ENCODE peak calls at places on chromosome 12, in five cellular contexts. G is activated B cell treated with CpG ODN at 0.5 μM for 24 hours, R is lower lobe of right lung, Y is lower leg skin, K is foreskin fibroblast. D is an unnamed sample.
A peak's percentile ranks its signal among the peaks of the same experiment; 100 is the strongest.

GRCh38 chr12:71392521-71393145 is 47.0 kb upstream of the LGR5 start:
- DNase-seq in G (no peak), R (no peak), K (peak; percentile 79), Y (no peak), D (no peak)

GRCh38 chr12:94150483-94151225 is 2.3 kb downstream of the PLXNC1 start:
- DNase-seq in G (peak; percentile 49), Y (no peak), R (no peak), K (no peak), D (no peak)

GRCh38 chr12:2239376-2240010 is 186.7 kb downstream of the CACNA1C start:
- DNase-seq in K (no peak), Y (no peak), G (no peak), R (no peak), D (no peak)

GRCh38 chr12:11978985-11979384 is 91.8 kb upstream of the BCL2L14 start:
- DNase-seq in K (peak; percentile 27), G (no peak), R (no peak), Y (no peak), D (no peak)

GRCh38 chr12:39972119-39972518 is 133.8 kb downstream of the SLC2A13 start:
- DNase-seq in K (peak; percentile 23), Y (no peak), G (no peak), R (no peak), D (no peak)

GRCh38 chr12:69298133-69298532 is 50.0 kb upstream of the LYZ start:
- DNase-seq in G (no peak), Y (no peak), K (no peak), R (no peak), D (no peak)

GRCh38 chr12:96077081-96077480 is 41.7 kb upstream of the LTA4H start:
- DNase-seq in Y (no peak), G (no peak), K (no peak), R (no peak), D (no peak)

GRCh38 chr12:44873898-44874297 is 2.2 kb downstream of the NELL2 start:
- DNase-seq in Y (no peak), K (peak; percentile 45), G (no peak), R (no peak), D (no peak)

GRCh38 chr12:20830456-20830855 is 20.0 kb downstream of the SLCO1B3 start:
- DNase-seq in G (no peak), K (no peak), R (no peak), Y (no peak), D (no peak)

GRCh38 chr12:71469235-71469873 is 29.8 kb downstream of the LGR5 start:
- DNase-seq in Y (no peak), K (peak; percentile 71), G (no peak), R (no peak), D (no peak)

GRCh38 chr12:10779103-10779502 is 23.3 kb downstream of the TAS2R7 start:
- DNase-seq in K (no peak), R (no peak), Y (no peak), G (no peak), D (no peak)

GRCh38 chr12:75488553-75488952 is 8.0 kb downstream of the GLIPR1 start:
- DNase-seq in R (no peak), G (no peak), K (peak; percentile 68), Y (no peak), D (no peak)

GRCh38 chr12:14756331-14757143 is 46.7 kb downstream of the WBP11 start:
- DNase-seq in Y (no peak), K (no peak), R (peak; percentile 49), G (no peak), D (no peak)

GRCh38 chr12:19752712-19753111 is 313.4 kb downstream of the AEBP2 start:
- DNase-seq in Y (no peak), G (no peak), R (no peak), K (peak; percentile 10), D (no peak)

GRCh38 chr12:93591137-93591868 is 18.8 kb downstream of the SOCS2 start:
- DNase-seq in Y (peak; percentile 60), K (peak; percentile 80), G (peak; percentile 44), R (peak; percentile 88), D (peak; percentile 87)

GRCh38 chr12:127496255-127496654 is 770.7 kb upstream of the TMEM132C start:
- DNase-seq in Y (no peak), K (no peak), G (no peak), R (no peak), D (no peak)

GRCh38 chr12:93502802-93503623 is 35.7 kb downstream of the MRPL42 start:
- DNase-seq in K (peak; percentile 66), G (no peak), R (no peak), Y (peak; percentile 28), D (no peak)

GRCh38 chr12:75471928-75472865 is 8.4 kb upstream of the GLIPR1 start:
- DNase-seq in Y (no peak), K (no peak), G (no peak), R (no peak), D (peak; percentile 53)

GRCh38 chr12:88960213-88960878 is 380.1 kb upstream of the KITLG start:
- DNase-seq in G (no peak), Y (no peak), K (peak; percentile 52), R (no peak), D (no peak)

GRCh38 chr12:45148619-45149018 is 67.3 kb upstream of the ANO6 start:
- DNase-seq in G (no peak), K (no peak), R (no peak), Y (no peak), D (no peak)

GRCh38 chr12:104888892-104889291 is 69.2 kb downstream of the SLC41A2 start:
- DNase-seq in G (no peak), K (no peak), R (no peak), Y (no peak), D (no peak)

GRCh38 chr12:65776994-65777393 is 47.3 kb upstream of the HMGA2 start:
- DNase-seq in K (no peak), G (no peak), R (no peak), Y (no peak), D (no peak)

GRCh38 chr12:125689576-125690410 is 624.6 kb downstream of the AACS start:
- DNase-seq in K (no peak), Y (no peak), R (no peak), G (no peak), D (no peak)

GRCh38 chr12:113852273-113852672 is 113.9 kb downstream of the RBM19 start:
- DNase-seq in Y (no peak), G (no peak), R (no peak), K (no peak), D (no peak)

GRCh38 chr12:23816394-23816851 is 133.0 kb downstream of the SOX5 start:
- DNase-seq in Y (no peak), G (no peak), R (no peak), K (no peak), D (no peak)

DNA sequence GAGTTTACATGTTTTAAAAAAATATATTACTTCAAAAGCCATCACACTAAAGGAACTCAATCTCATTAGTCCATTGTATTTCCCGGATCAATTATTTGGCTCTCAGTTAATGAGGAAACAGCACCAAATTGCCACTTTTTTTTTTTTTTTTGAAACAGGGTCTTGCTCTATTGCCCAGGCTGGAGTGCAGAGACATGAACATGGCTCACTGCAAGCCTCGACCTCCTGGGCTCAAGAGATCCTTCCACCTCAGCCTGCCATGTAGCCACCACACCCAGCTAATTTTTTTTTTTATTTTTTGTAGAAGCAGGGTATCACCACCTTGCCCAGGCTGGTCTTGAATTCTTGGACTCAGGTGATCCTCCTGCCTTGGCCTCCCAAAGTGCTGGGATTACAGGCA is 77.4 kb downstream of the CLIP1 start:
- DNase-seq in Y (no peak), K (no peak), G (no peak), R (no peak), D (no peak)
- TF ChIP-seq CTCF in Y (no peak), K (no peak), G (no peak), R (no peak), D (no peak)

GRCh38 chr12:99390707-99391106 is 256.8 kb upstream of the GARIN6 start:
- DNase-seq in R (no peak), K (no peak), G (no peak), Y (no peak), D (no peak)
- TF ChIP-seq CTCF in R (no peak), K (no peak), G (no peak), Y (no peak), D (peak; percentile 13)

GRCh38 chr12:115979351-115979750 is 298.1 kb downstream of the MED13L start:
- DNase-seq in K (no peak), R (no peak), G (no peak), Y (no peak), D (no peak)

GRCh38 chr12:115972241-115972640 is 305.3 kb downstream of the MED13L start:
- DNase-seq in G (no peak), K (no peak), R (no peak), Y (no peak), D (no peak)

GRCh38 chr12:115973066-115973465 is 304.4 kb downstream of the MED13L start:
- DNase-seq in G (no peak), R (no peak), Y (no peak), K (no peak), D (no peak)

GRCh38 chr12:115973968-115974765 is 303.3 kb downstream of the MED13L start:
- DNase-seq in Y (no peak), R (no peak), K (no peak), G (no peak), D (no peak)

GRCh38 chr12:115975411-115975810 is 302.1 kb downstream of the MED13L start:
- DNase-seq in Y (no peak), R (no peak), G (no peak), K (no peak), D (no peak)
- TF ChIP-seq CTCF in Y (no peak), R (no peak), G (no peak), K (no peak), D (no peak)

GRCh38 chr12:43273467-43273866 is 278.5 kb downstream of the ADAMTS20 start:
- DNase-seq in R (no peak), K (peak; percentile 28), G (no peak), Y (no peak), D (no peak)
- TF ChIP-seq CTCF in R (no peak), K (no peak), G (no peak), Y (no peak), D (no peak)

GRCh38 chr12:100651108-100651507 is 77.6 kb downstream of the GAS2L3 start:
- DNase-seq in R (no peak), Y (no peak), K (no peak), G (no peak), D (no peak)
- TF ChIP-seq CTCF in R (no peak), Y (no peak), K (peak; percentile 12), G (no peak), D (peak; percentile 18)

GRCh38 chr12:112419269-112420133 is 754 bp downstream of the PTPN11 start:
- DNase-seq in Y (peak; percentile 66), K (peak; percentile 93), R (peak; percentile 76), G (no peak), D (peak; percentile 56)
- TF ChIP-seq CTCF in Y (no peak), K (no peak), R (no peak), G (no peak), D (peak; percentile 25)

GRCh38 chr12:131836193-131836592 is 8.0 kb downstream of the MMP17 start:
- DNase-seq in K (peak; percentile 48), Y (no peak), R (no peak), G (no peak), D (no peak)
- TF ChIP-seq CTCF in K (peak; percentile 46), Y (no peak), R (peak; percentile 25), G (no peak), D (peak; percentile 37)

D was measured in CD14-positive monocyte.